ENCODE peak calls at places on chromosomes 16 and 17, in six cellular contexts. F, C, B, D, Y and Q are unnamed samples. For H3K4me1, the result is how much of the 10 kb centered on the place peaks cover.

GRCh38 chr17:33137411-33137810 is 145.8 kb downstream of the SPACA3 start:
- DNase-seq in F (no peak), C (no peak), B (no peak), D (no peak), Y (no peak), Q (no peak)

GRCh38 chr16:25151996-25152395 is 40.5 kb downstream of the LCMT1 start:
- DNase-seq in F (no peak), C (peak), B (no peak), D (no peak), Y (no peak), Q (no peak)

GRCh38 chr17:47781397-47781796 is 40.2 kb downstream of the OSBPL7 start:
- DNase-seq in F (no peak), C (no peak), B (no peak), D (no peak), Y (no peak), Q (no peak)

GRCh38 chr17:60173304-60173807 is 23.6 kb downstream of the CA4 start:
- DNase-seq in F (no peak), C (no peak), B (no peak), D (no peak), Y (no peak), Q (no peak)

GRCh38 chr16:3087243-3087791 is 11.8 kb downstream of the ZSCAN10 start:
- DNase-seq in F (peak), C (no peak), B (no peak), D (no peak), Y (peak), Q (no peak)

GRCh38 chr17:21149626-21150025 is 22.9 kb downstream of the DHRS7B start:
- DNase-seq in F (no peak), C (no peak), B (no peak), D (no peak), Y (no peak), Q (no peak)

GRCh38 chr17:63571632-63572310 is 21.5 kb downstream of the DCAF7 start:
- DNase-seq in F (no peak), C (peak), B (no peak), D (no peak), Y (peak), Q (no peak)

GRCh38 chr17:50318551-50319310 is 27.2 kb upstream of the XYLT2 start:
- DNase-seq in F (no peak), C (peak), B (no peak), D (no peak), Y (no peak), Q (no peak)

GRCh38 chr16:4116328-4117249 is at the start of gene ADCY9:
- DNase-seq in F (peak), C (peak), B (no peak), D (peak), Y (peak), Q (peak)

GRCh38 chr17:74715144-74715543 is 2.4 kb upstream of the CD300LF start:
- DNase-seq in F (no peak), C (no peak), B (no peak), D (no peak), Y (no peak), Q (no peak)

GRCh38 chr17:17175917-17176316 is 30.2 kb downstream of the PLD6 start:
- DNase-seq in F (no peak), C (no peak), B (no peak), D (no peak), Y (no peak), Q (no peak)

GRCh38 chr17:17177186-17177585 is 28.9 kb downstream of the PLD6 start:
- DNase-seq in F (no peak), C (no peak), B (no peak), D (no peak), Y (no peak), Q (no peak)

GRCh38 chr17:17173921-17174320 is 32.2 kb downstream of the PLD6 start:
- DNase-seq in F (no peak), C (no peak), B (no peak), D (no peak), Y (no peak), Q (no peak)

GRCh38 chr17:17176341-17176740 is 29.8 kb downstream of the PLD6 start:
- DNase-seq in F (no peak), C (no peak), B (no peak), D (no peak), Y (no peak), Q (no peak)

GRCh38 chr17:17175340-17175739 is 30.8 kb downstream of the PLD6 start:
- DNase-seq in F (no peak), C (no peak), B (no peak), D (no peak), Y (no peak), Q (no peak)
- H3K4me1 ChIP-seq in F (under half), C (under half), B (under half), D (under half), Y (under half), Q (under half)

DNA sequence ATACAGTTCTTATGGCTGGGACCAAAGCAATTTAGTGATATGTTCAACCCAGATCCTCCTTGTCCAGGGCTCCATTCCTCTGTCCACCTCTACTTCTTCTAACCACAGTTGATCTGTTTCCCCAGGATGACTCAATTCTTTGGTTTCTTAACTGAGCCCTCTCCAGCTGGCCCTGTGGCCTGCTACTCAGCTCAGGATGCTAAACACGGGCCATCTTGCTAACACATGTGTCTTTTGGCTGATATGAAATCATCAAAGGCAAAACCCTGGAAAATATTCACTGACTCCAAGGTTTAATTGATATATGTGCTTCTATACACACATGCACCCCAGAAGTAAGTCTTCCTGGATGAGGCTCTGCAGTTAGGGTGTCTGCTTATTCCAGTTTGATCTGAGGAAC is 43.8 kb downstream of the SHISA6 start:
- DNase-seq in F (no peak), C (no peak), B (no peak), D (no peak), Y (no peak), Q (no peak)
- H3K4me1 ChIP-seq in F (under half), C (under half), B (under half), D (under half), Y (under half), Q (under half)

DNA sequence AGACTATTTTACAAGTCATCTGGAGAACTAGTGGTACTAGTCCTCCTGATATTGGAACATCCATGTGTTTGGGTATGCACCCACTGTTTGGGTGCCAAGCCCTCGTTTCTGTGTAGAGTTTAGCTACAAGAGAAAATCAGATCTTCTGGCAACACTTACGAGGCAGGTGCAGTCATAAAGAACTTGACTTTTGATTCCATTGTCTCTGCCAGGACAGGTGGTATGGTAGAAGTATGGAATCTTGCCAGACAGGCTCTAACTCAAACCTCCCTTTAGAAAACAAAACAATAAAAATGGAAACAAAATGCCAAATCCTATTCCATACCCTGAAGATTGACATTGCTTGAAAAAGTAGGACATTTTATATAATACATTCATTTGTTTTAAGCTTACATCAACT is 16.0 kb downstream of the RNF43 start:
- DNase-seq in F (no peak), C (peak), B (no peak), D (no peak), Y (no peak), Q (no peak)
- H3K4me1 ChIP-seq in F (under half), C (under half), B (under half), D (under half), Y (under half), Q (under half)

GRCh38 chr16:50613281-50613991 is 65.2 kb downstream of the NKD1 start:
- DNase-seq in F (no peak), C (no peak), B (no peak), D (no peak), Y (no peak), Q (peak)
- H3K4me1 ChIP-seq in F (under half), C (under half), B (under half), D (under half), Y (under half), Q (under half)

GRCh38 chr16:81754810-81755209 is 24.3 kb upstream of the PLCG2 start:
- DNase-seq in F (no peak), C (no peak), B (no peak), D (no peak), Y (no peak), Q (no peak)

GRCh38 chr16:81755915-81756644 is 23.0 kb upstream of the PLCG2 start:
- DNase-seq in F (no peak), C (no peak), B (no peak), D (no peak), Y (no peak), Q (no peak)

GRCh38 chr16:81748476-81749198 is 30.5 kb upstream of the PLCG2 start:
- DNase-seq in F (no peak), C (no peak), B (no peak), D (no peak), Y (no peak), Q (no peak)

GRCh38 chr16:81752225-81752875 is 26.7 kb upstream of the PLCG2 start:
- DNase-seq in F (no peak), C (peak), B (peak), D (no peak), Y (no peak), Q (no peak)

GRCh38 chr16:81752876-81753227 is 26.2 kb upstream of the PLCG2 start:
- DNase-seq in F (no peak), C (no peak), B (no peak), D (no peak), Y (no peak), Q (no peak)
- H3K4me1 ChIP-seq in F (under half), C (under half), B (under half), D (under half), Y (under half), Q (under half)

GRCh38 chr17:18186271-18186982 is 2.8 kb downstream of the ALKBH5 start:
- DNase-seq in F (no peak), C (peak), B (no peak), D (no peak), Y (no peak), Q (no peak)
- H3K4me1 ChIP-seq in F (under half), C (under half), B (half or more), D (under half), Y (half or more), Q (half or more)

DNA sequence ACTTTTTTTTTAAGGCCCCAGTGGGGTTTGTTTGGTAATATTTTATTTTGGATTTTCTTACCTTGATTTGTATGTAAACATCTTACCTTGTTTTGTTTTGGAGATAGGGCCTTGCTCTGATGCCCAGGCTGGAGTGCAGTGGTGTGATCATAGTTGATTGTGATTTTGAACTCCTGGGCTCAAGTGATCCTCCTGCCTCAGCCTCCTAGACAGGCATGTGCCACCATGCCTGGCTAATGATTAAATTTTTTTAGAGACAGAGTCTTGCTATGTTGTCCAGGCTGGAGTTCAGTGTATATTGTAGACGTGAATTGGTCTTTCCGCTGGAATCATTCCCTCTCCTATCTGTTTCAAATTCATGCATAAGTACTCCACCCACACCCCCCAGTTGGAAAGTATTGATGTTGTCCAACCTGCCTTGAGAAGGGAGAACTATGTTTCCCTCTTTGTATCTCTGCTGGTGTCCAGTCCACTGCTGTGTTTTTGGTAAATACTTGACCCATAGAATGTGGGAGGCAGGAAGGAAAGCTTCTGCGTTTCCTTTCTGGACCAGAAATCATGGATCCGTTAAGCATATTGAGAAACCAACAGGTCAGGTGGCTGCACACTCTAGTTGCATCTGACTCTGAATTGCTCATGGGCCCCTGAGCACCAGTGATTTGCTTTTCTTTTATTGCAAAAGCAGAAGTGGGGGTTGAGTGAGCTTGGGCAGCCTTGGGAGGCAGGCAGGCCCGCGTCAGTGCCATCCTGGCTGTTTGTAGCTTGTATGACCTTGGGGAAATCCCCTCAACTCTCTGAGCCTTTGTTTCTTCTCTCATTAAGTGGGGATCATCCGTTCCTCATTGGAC is 25.0 kb downstream of the RMI2 start:
- DNase-seq in F (no peak), C (peak), B (no peak), D (no peak), Y (no peak), Q (no peak)
- H3K4me1 ChIP-seq in F (under half), C (under half), B (under half), D (under half), Y (under half), Q (under half)

GRCh38 chr16:67459066-67459857 is 21.7 kb downstream of the ATP6V0D1 start:
- DNase-seq in F (no peak), C (no peak), B (no peak), D (no peak), Y (no peak), Q (peak)
- H3K4me1 ChIP-seq in F (under half), C (under half), B (half or more), D (under half), Y (under half), Q (half or more)

DNA sequence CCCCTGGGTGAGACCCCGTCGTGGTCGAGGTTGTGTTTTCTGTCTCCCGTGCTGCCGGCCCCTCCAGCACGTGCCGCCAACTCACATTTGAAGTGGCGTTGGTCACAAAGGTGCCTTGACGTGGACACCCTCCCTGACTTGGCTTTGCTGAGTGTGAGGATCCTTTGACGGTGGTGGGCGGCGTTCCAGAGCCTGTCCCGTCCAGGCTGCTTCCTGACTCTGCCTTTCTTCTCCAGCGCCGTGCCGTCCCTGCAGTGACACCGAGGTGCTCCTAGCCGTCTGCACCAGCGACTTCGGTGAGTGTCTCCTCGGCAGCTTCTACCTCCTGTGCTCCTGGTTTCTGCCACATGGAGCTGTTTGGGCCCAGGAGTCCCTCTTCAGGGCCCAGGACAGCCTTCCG is 13.5 kb downstream of the METRNL start:
- DNase-seq in F (no peak), C (no peak), B (no peak), D (no peak), Y (no peak), Q (no peak)
- H3K4me1 ChIP-seq in F (under half), C (under half), B (half or more), D (under half), Y (under half), Q (under half)